ENCODE peak calls at places on chromosomes 16 and 17, in ten cellular contexts. X is IMR-90, G is Peyer's patch, P is adrenal gland, I is lower lobe of right lung, L is PC-3, Q is cardiac muscle cell, S is heart right ventricle, H is psoas muscle, T is mammary epithelial cell. N is an unnamed sample.
A peak's percentile ranks its signal among the peaks of the same experiment; 100 is the strongest.

GRCh38 chr17:68108313-68109000 is 72.9 kb downstream of the KPNA2 start:
- DNase-seq in Q (no peak), I (no peak), T (no peak), S (no peak), P (no peak), X (no peak), H (no peak), G (no peak), L (no peak), N (no peak)

GRCh38 chr16:12988071-12988470 is 86.7 kb downstream of the SHISA9 start:
- DNase-seq in H (no peak), S (no peak), X (no peak), Q (no peak), I (no peak), T (no peak), L (no peak), G (no peak), P (no peak), N (no peak)

GRCh38 chr17:77223642-77224420 is 83.1 kb downstream of the SEC14L1 start:
- DNase-seq in H (no peak), I (no peak), G (no peak), T (no peak), X (no peak), P (no peak), L (no peak), Q (no peak), S (no peak), N (no peak)

GRCh38 chr16:50246299-50247122 is 19.8 kb upstream of the ADCY7 start:
- DNase-seq in T (no peak), S (peak; percentile 38), Q (no peak), P (peak; percentile 53), G (no peak), X (no peak), I (peak; percentile 63), H (no peak), L (no peak), N (no peak)

GRCh38 chr17:73343168-73343634 is 31.4 kb upstream of the CDC42EP4 start:
- DNase-seq in P (peak; percentile 85), I (no peak), Q (peak; percentile 93), X (peak; percentile 88), H (peak; percentile 78), G (peak; percentile 18), S (peak; percentile 67), L (no peak), T (peak; percentile 64), N (peak; percentile 53)

GRCh38 chr17:33002245-33002644 is 10.6 kb downstream of the SPACA3 start:
- DNase-seq in I (no peak), G (no peak), S (no peak), T (no peak), Q (no peak), L (no peak), H (no peak), P (no peak), X (no peak), N (no peak)

GRCh38 chr17:64777413-64778101 is 115.5 kb upstream of the SMURF2 start:
- DNase-seq in H (peak; percentile 65), P (peak; percentile 82), I (peak; percentile 66), L (no peak), X (no peak), G (peak; percentile 51), Q (no peak), T (no peak), S (peak; percentile 49), N (no peak)

GRCh38 chr16:4273858-4274291 is 1.1 kb upstream of the TFAP4 start:
- DNase-seq in I (peak; percentile 81), X (peak; percentile 22), P (peak; percentile 75), L (peak; percentile 53), Q (peak; percentile 64), S (peak; percentile 71), G (peak; percentile 37), H (peak; percentile 75), T (peak; percentile 66), N (no peak)

GRCh38 chr16:140175-140857 is 1.8 kb upstream of the NPRL3 start:
- DNase-seq in S (no peak), L (no peak), G (no peak), Q (no peak), I (no peak), X (no peak), T (no peak), P (no peak), H (no peak), N (no peak)

GRCh38 chr17:11969565-11969964 is 27.7 kb downstream of the ZNF18 start:
- DNase-seq in G (no peak), L (no peak), X (no peak), T (peak; percentile 85), Q (no peak), S (no peak), P (no peak), I (no peak), H (no peak), N (no peak)

GRCh38 chr17:51231999-51232398 is 27.9 kb downstream of the MBTD1 start:
- DNase-seq in P (no peak), T (no peak), S (no peak), I (no peak), Q (no peak), X (no peak), H (no peak), G (no peak), L (no peak), N (no peak)

GRCh38 chr17:45371414-45372324 is 54.8 kb upstream of the MAP3K14 start:
- DNase-seq in I (peak; percentile 89), H (peak; percentile 92), X (peak; percentile 96), P (peak; percentile 90), S (peak; percentile 80), T (peak; percentile 96), Q (peak; percentile 99), G (no peak), L (peak; percentile 83), N (peak; percentile 49)

GRCh38 chr17:75693500-75694481 is 26.7 kb downstream of the SAP30BP start:
- DNase-seq in H (peak; percentile 95), L (peak; percentile 99), I (peak; percentile 70), T (peak; percentile 93), P (peak; percentile 96), Q (peak; percentile 81), S (peak; percentile 76), X (peak; percentile 56), G (no peak), N (peak; percentile 88)

GRCh38 chr17:75694536-75694935 is 26.7 kb upstream of the ITGB4 start:
- DNase-seq in I (no peak), H (peak; percentile 71), T (no peak), G (no peak), S (no peak), X (no peak), Q (no peak), P (no peak), L (no peak), N (no peak)

GRCh38 chr17:75695141-75695829 is 26.0 kb upstream of the ITGB4 start:
- DNase-seq in Q (no peak), S (no peak), X (peak; percentile 48), P (no peak), H (no peak), T (peak; percentile 93), L (peak; percentile 94), G (no peak), I (no peak), N (no peak)

GRCh38 chr17:75691371-75692290 is 24.5 kb downstream of the SAP30BP start:
- DNase-seq in L (peak; percentile 49), P (no peak), S (no peak), X (peak; percentile 28), G (no peak), T (peak; percentile 97), H (no peak), I (no peak), Q (peak; percentile 16), N (no peak)

GRCh38 chr17:75692976-75693375 is 25.8 kb downstream of the SAP30BP start:
- DNase-seq in L (no peak), I (no peak), G (no peak), H (no peak), Q (no peak), X (no peak), P (no peak), T (no peak), S (no peak), N (no peak)
- H3K27ac ChIP-seq in L (peak overlapping the region; percentile 86), I (peak overlapping the region; percentile 5), G (peak overlapping the region; percentile 34), H (peak overlapping the region; percentile 85), Q (no peak overlapping the region), X (no peak overlapping the region), P (peak overlapping the region; percentile 68), T (peak overlapping the region; percentile 90), S (peak overlapping the region; percentile 68), N (peak overlapping the region; percentile 97)

DNA sequence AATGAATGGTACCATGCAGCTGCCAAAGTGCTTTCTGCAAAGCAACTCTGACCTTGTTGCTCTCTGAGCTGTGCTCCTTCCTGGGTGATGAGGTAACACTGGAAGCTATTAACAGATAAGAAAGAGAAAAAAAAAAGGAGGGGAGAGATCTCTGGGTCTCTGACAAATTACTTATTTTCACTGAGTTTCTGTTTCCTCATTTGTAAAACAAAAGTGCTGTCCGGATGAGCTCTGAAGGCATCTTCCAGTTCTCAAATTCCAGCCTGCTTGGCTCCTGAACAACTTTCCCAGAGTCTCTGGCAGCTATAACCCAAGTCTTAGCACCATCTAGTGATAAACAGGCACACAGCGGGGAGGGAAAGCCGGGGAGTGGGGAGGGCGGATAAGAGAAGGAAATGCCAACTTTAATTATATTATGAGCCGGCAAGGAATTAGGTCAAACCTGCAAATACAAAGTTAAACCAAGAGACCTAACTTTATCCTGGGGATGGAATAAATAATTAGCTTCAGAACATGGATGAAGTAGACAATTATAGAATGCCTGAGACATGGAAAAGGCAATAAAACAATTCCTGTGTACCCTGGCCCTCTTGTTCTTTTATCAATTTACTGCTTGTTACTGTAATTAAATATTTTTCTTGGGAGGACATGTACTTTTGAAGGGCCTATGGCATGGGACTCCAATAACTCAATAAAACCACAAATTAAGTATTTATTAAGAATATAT is 61.3 kb upstream of the KIFC3 start:
- DNase-seq in G (no peak), S (peak; percentile 41), L (peak; percentile 71), P (peak; percentile 89), X (peak; percentile 79), T (peak; percentile 45), Q (peak; percentile 87), H (peak; percentile 61), I (peak; percentile 60), N (peak; percentile 35)
- TF ChIP-seq CTCF in G (peak; percentile 58), S (peak; percentile 89), L (peak; percentile 77), P (peak; percentile 66), X (peak; percentile 78), T (peak; percentile 86), Q (peak; percentile 64), H (peak; percentile 71), I (peak; percentile 67), N (peak; percentile 66)

GRCh38 chr17:80866050-80866793 is 125.4 kb upstream of the CHMP6 start:
- DNase-seq in X (peak; percentile 69), Q (peak; percentile 71), S (peak; percentile 63), T (peak; percentile 52), H (peak; percentile 82), G (peak; percentile 56), P (peak; percentile 92), I (peak; percentile 56), L (peak; percentile 73), N (peak; percentile 87)
- H3K4me3 ChIP-seq in X (no peak overlapping the region), Q (no peak overlapping the region), S (no peak overlapping the region), T (no peak overlapping the region), H (no peak overlapping the region), G (no peak overlapping the region), P (no peak overlapping the region), I (no peak overlapping the region), L (no peak overlapping the region), N (no peak overlapping the region)

DNA sequence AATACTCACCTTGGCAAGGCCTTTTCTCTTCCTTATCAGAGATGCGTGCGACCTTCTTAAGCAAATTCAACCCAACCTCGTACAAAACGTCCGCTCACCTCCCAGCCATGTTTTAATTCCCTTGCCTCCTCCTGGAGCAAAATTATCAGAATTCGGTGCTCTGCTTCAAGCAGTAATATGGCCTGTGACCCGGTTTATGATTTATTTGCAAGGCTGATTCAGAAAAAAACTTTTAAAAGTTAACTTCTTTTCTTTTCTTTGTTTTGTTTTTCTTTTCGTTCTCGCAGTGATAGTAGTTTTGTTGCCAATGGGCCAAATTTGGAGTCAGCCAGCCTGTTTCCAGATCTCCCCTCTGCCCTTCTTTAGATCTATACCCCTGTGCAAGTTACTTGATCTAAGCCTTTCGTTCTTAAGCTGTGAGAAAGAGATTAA is at the start of gene PHLPP2:
- DNase-seq in L (no peak), X (peak; percentile 10), Q (no peak), P (no peak), S (no peak), I (no peak), T (no peak), H (no peak), G (no peak), N (no peak)
- H3K27ac ChIP-seq in L (no peak within 1 kb of the TSS), X (peak within 1 kb of the TSS; percentile 63), Q (peak within 1 kb of the TSS; percentile 90), P (peak within 1 kb of the TSS; percentile 89), S (peak within 1 kb of the TSS; percentile 50), I (peak within 1 kb of the TSS; percentile 90), T (peak within 1 kb of the TSS; percentile 63), H (peak within 1 kb of the TSS; percentile 85), G (peak within 1 kb of the TSS; percentile 97), N (peak within 1 kb of the TSS; percentile 95)